ENCODE peak calls at places on chromosomes 2 and 18, in eight cellular contexts. One of them, this sample, is unnamed.

GRCh38 chr2:66569321-66569851 is 134.5 kb downstream of the MEIS1 start:
- DNase-seq in CD4-positive, alpha-beta T cell: no peak
- DNase-seq in Calu3: no peak
- DNase-seq in dorsolateral prefrontal cortex: no peak
- DNase-seq in mammary epithelial cell: no peak
- DNase-seq in endothelial cell of umbilical vein: peak
- DNase-seq in foreskin fibroblast: no peak
- DNase-seq in spleen: no peak
- DNase-seq in this sample: no peak

GRCh38 chr2:67260348-67261277 is 136.5 kb upstream of the ETAA1 start:
- DNase-seq in CD4-positive, alpha-beta T cell: no peak
- DNase-seq in Calu3: no peak
- DNase-seq in dorsolateral prefrontal cortex: no peak
- DNase-seq in mammary epithelial cell: peak
- DNase-seq in endothelial cell of umbilical vein: peak
- DNase-seq in foreskin fibroblast: peak
- DNase-seq in spleen: no peak
- DNase-seq in this sample: peak

GRCh38 chr2:100923461-100924020 is 78.5 kb upstream of the RPL31 start:
- DNase-seq in CD4-positive, alpha-beta T cell: no peak
- DNase-seq in Calu3: no peak
- DNase-seq in dorsolateral prefrontal cortex: no peak
- DNase-seq in mammary epithelial cell: no peak
- DNase-seq in endothelial cell of umbilical vein: no peak
- DNase-seq in foreskin fibroblast: no peak
- DNase-seq in spleen: no peak
- DNase-seq in this sample: no peak

GRCh38 chr2:114515901-114516300 is 73.5 kb downstream of the DPP10 start:
- DNase-seq in CD4-positive, alpha-beta T cell: no peak
- DNase-seq in Calu3: no peak
- DNase-seq in dorsolateral prefrontal cortex: no peak
- DNase-seq in mammary epithelial cell: no peak
- DNase-seq in endothelial cell of umbilical vein: no peak
- DNase-seq in foreskin fibroblast: no peak
- DNase-seq in spleen: no peak
- DNase-seq in this sample: no peak

GRCh38 chr18:63785031-63785430 is 9.8 kb downstream of the SERPINB7 start:
- DNase-seq in CD4-positive, alpha-beta T cell: no peak
- DNase-seq in Calu3: no peak
- DNase-seq in dorsolateral prefrontal cortex: no peak
- DNase-seq in mammary epithelial cell: no peak
- DNase-seq in endothelial cell of umbilical vein: no peak
- DNase-seq in foreskin fibroblast: no peak
- DNase-seq in spleen: no peak
- DNase-seq in this sample: no peak

GRCh38 chr2:2332381-2332780 is 1.3 kb upstream of the MYT1L start:
- DNase-seq in CD4-positive, alpha-beta T cell: no peak
- DNase-seq in Calu3: no peak
- DNase-seq in dorsolateral prefrontal cortex: no peak
- DNase-seq in mammary epithelial cell: no peak
- DNase-seq in endothelial cell of umbilical vein: no peak
- DNase-seq in foreskin fibroblast: no peak
- DNase-seq in spleen: no peak
- DNase-seq in this sample: no peak

GRCh38 chr2:191202881-191203397 is 42.3 kb upstream of the MYO1B start:
- DNase-seq in CD4-positive, alpha-beta T cell: no peak
- DNase-seq in Calu3: no peak
- DNase-seq in dorsolateral prefrontal cortex: no peak
- DNase-seq in mammary epithelial cell: peak
- DNase-seq in endothelial cell of umbilical vein: no peak
- DNase-seq in foreskin fibroblast: peak
- DNase-seq in spleen: no peak
- DNase-seq in this sample: no peak

GRCh38 chr2:143802242-143802641 is 673.0 kb downstream of the ARHGAP15 start:
- DNase-seq in CD4-positive, alpha-beta T cell: no peak
- DNase-seq in Calu3: peak
- DNase-seq in dorsolateral prefrontal cortex: no peak
- DNase-seq in mammary epithelial cell: peak
- DNase-seq in endothelial cell of umbilical vein: no peak
- DNase-seq in foreskin fibroblast: no peak
- DNase-seq in spleen: no peak
- DNase-seq in this sample: no peak

GRCh38 chr18:68418881-68419280 is 296.0 kb downstream of the TMX3 start:
- DNase-seq in CD4-positive, alpha-beta T cell: no peak
- DNase-seq in Calu3: no peak
- DNase-seq in dorsolateral prefrontal cortex: no peak
- DNase-seq in mammary epithelial cell: peak
- DNase-seq in endothelial cell of umbilical vein: no peak
- DNase-seq in foreskin fibroblast: peak
- DNase-seq in spleen: no peak
- DNase-seq in this sample: no peak

GRCh38 chr2:189783927-189784867 is at the start of the genes ORMDL1 and PMS1:
- DNase-seq in CD4-positive, alpha-beta T cell: peak
- DNase-seq in Calu3: peak
- DNase-seq in dorsolateral prefrontal cortex: peak
- DNase-seq in mammary epithelial cell: peak
- DNase-seq in endothelial cell of umbilical vein: peak
- DNase-seq in foreskin fibroblast: peak
- DNase-seq in spleen: peak
- DNase-seq in this sample: peak

GRCh38 chr2:31258351-31258750 is 24.4 kb downstream of the EHD3 start:
- DNase-seq in CD4-positive, alpha-beta T cell: no peak
- DNase-seq in Calu3: no peak
- DNase-seq in dorsolateral prefrontal cortex: no peak
- DNase-seq in mammary epithelial cell: no peak
- DNase-seq in endothelial cell of umbilical vein: no peak
- DNase-seq in foreskin fibroblast: no peak
- DNase-seq in spleen: no peak
- DNase-seq in this sample: no peak

GRCh38 chr2:237699870-237700582 is 72.6 kb downstream of the LRRFIP1 start:
- DNase-seq in CD4-positive, alpha-beta T cell: no peak
- DNase-seq in Calu3: no peak
- DNase-seq in dorsolateral prefrontal cortex: no peak
- DNase-seq in mammary epithelial cell: no peak
- DNase-seq in endothelial cell of umbilical vein: no peak
- DNase-seq in foreskin fibroblast: no peak
- DNase-seq in spleen: peak
- DNase-seq in this sample: no peak

GRCh38 chr18:66825347-66825746 is 221.5 kb upstream of the CDH19 start:
- DNase-seq in CD4-positive, alpha-beta T cell: no peak
- DNase-seq in Calu3: no peak
- DNase-seq in dorsolateral prefrontal cortex: no peak
- DNase-seq in mammary epithelial cell: no peak
- DNase-seq in endothelial cell of umbilical vein: peak
- DNase-seq in foreskin fibroblast: no peak
- DNase-seq in spleen: no peak
- DNase-seq in this sample: no peak

GRCh38 chr18:80252136-80252535 is 4.8 kb upstream of the PARD6G start:
- DNase-seq in CD4-positive, alpha-beta T cell: no peak
- DNase-seq in Calu3: no peak
- DNase-seq in dorsolateral prefrontal cortex: no peak
- DNase-seq in mammary epithelial cell: peak
- DNase-seq in endothelial cell of umbilical vein: no peak
- DNase-seq in foreskin fibroblast: peak
- DNase-seq in spleen: no peak
- DNase-seq in this sample: no peak

GRCh38 chr2:206603269-206603668 is 39.0 kb upstream of the FAM237A start:
- DNase-seq in CD4-positive, alpha-beta T cell: no peak
- DNase-seq in Calu3: no peak
- DNase-seq in dorsolateral prefrontal cortex: no peak
- DNase-seq in mammary epithelial cell: no peak
- DNase-seq in endothelial cell of umbilical vein: no peak
- DNase-seq in foreskin fibroblast: no peak
- DNase-seq in spleen: no peak
- DNase-seq in this sample: no peak

DNA sequence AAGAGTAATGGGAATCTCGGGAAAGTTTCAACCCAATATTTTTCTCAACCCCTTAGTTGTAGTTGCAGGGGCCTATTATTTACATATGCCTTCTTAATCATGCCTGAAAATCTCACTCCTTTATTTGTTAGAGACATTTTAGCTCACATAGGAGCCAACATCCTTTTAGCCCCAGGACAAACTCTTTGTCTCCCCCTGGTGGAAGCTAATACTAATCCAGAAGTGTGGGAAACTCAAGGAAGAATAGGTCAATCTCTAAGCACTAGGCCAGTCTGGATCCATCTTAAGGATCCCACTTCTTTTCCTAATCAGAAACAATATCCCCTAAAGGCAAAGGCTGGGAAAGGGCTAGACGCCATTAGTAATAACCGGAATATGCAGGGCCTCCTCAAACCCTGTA is 550.9 kb upstream of the PKDCC start:
- DNase-seq in CD4-positive, alpha-beta T cell: no peak
- DNase-seq in Calu3: no peak
- DNase-seq in dorsolateral prefrontal cortex: no peak
- DNase-seq in mammary epithelial cell: no peak
- DNase-seq in endothelial cell of umbilical vein: no peak
- DNase-seq in foreskin fibroblast: no peak
- DNase-seq in spleen: no peak
- DNase-seq in this sample: no peak
- TF ChIP-seq CTCF in CD4-positive, alpha-beta T cell: no peak
- TF ChIP-seq CTCF in Calu3: peak
- TF ChIP-seq CTCF in dorsolateral prefrontal cortex: no peak
- TF ChIP-seq CTCF in mammary epithelial cell: peak
- TF ChIP-seq CTCF in endothelial cell of umbilical vein: no peak
- TF ChIP-seq CTCF in foreskin fibroblast: no peak
- TF ChIP-seq CTCF in spleen: no peak
- TF ChIP-seq CTCF in this sample: peak

DNA sequence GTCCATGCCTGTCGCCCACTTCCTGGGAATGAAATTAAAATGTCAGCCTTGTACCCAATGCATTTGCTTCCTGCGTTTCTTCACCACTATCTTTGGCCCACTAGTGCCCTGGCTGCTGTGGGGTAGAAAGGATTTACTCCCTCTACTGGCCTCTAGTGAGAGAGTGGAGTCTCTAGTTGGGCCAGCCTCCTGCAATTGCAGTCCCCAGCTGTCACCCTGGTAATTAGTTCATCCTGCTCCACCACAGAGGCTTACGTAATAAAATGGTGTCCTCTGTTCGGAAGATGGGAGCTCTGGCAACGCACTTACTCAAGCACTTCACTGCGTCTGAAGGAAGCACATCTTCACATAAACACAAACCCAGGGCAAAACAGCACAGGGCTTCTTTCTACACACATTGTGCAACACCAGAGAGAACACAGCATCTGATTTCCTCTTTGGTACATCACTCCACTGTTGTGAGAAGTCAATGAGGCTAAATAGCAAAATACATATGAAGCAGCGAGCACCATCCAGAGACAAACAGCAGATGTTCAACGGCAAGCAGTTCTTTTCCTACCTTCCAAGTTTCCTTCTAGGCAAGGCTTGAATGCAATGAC is 274.6 kb downstream of the LRATD1 start:
- DNase-seq in CD4-positive, alpha-beta T cell: no peak
- DNase-seq in Calu3: peak
- DNase-seq in dorsolateral prefrontal cortex: no peak
- DNase-seq in mammary epithelial cell: no peak
- DNase-seq in endothelial cell of umbilical vein: no peak
- DNase-seq in foreskin fibroblast: no peak
- DNase-seq in spleen: no peak
- DNase-seq in this sample: no peak
- TF ChIP-seq CTCF in CD4-positive, alpha-beta T cell: no peak
- TF ChIP-seq CTCF in Calu3: peak
- TF ChIP-seq CTCF in dorsolateral prefrontal cortex: no peak
- TF ChIP-seq CTCF in mammary epithelial cell: peak
- TF ChIP-seq CTCF in endothelial cell of umbilical vein: no peak
- TF ChIP-seq CTCF in foreskin fibroblast: no peak
- TF ChIP-seq CTCF in spleen: no peak
- TF ChIP-seq CTCF in this sample: no peak

DNA sequence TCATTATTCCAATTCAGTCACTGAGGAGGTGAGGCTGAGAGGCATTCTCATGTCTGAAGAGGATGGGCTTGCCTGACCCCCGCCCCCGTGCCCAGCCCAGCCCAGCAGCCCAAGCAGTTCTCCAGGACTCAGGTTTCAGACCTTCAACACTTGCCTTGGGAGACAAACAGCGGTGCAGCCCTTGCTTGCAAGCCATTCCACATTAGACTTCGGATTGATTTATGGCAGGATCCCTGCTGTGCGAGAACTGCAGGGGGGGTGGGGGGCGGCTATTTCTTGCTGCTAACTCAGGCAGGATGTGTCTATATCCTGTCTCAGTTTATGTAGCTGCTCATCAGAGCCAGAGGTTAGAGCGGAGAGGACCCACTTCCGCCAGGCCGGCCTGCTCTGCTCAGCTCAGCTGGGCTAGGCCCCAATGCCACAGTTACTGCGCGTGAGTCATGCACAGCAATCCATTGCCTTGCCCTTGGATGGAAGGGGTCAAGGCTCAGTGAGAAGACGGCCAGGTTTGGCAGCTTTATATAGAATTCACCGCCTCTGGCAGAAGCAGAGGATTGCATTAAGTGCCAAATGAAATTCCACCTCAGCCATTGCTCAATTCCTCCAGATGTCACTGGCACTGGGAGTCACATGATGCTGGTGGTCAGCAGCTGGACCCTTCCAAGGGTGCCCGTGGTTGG is 1.8 kb downstream of the GYPC start:
- DNase-seq in CD4-positive, alpha-beta T cell: peak
- DNase-seq in Calu3: peak
- DNase-seq in dorsolateral prefrontal cortex: no peak
- DNase-seq in mammary epithelial cell: peak
- DNase-seq in endothelial cell of umbilical vein: peak
- DNase-seq in foreskin fibroblast: peak
- DNase-seq in spleen: peak
- DNase-seq in this sample: peak
- TF ChIP-seq CTCF in CD4-positive, alpha-beta T cell: no peak
- TF ChIP-seq CTCF in Calu3: no peak
- TF ChIP-seq CTCF in dorsolateral prefrontal cortex: no peak
- TF ChIP-seq CTCF in mammary epithelial cell: no peak
- TF ChIP-seq CTCF in endothelial cell of umbilical vein: no peak
- TF ChIP-seq CTCF in foreskin fibroblast: no peak
- TF ChIP-seq CTCF in spleen: no peak
- TF ChIP-seq CTCF in this sample: peak

GRCh38 chr2:52810460-52810859 is 957.1 kb upstream of the CHAC2 start:
- DNase-seq in CD4-positive, alpha-beta T cell: no peak
- DNase-seq in Calu3: peak
- DNase-seq in dorsolateral prefrontal cortex: no peak
- DNase-seq in mammary epithelial cell: peak
- DNase-seq in endothelial cell of umbilical vein: peak
- DNase-seq in foreskin fibroblast: no peak
- DNase-seq in spleen: no peak
- DNase-seq in this sample: no peak
- TF ChIP-seq CTCF in CD4-positive, alpha-beta T cell: no peak
- TF ChIP-seq CTCF in Calu3: peak
- TF ChIP-seq CTCF in dorsolateral prefrontal cortex: no peak
- TF ChIP-seq CTCF in mammary epithelial cell: peak
- TF ChIP-seq CTCF in endothelial cell of umbilical vein: no peak
- TF ChIP-seq CTCF in foreskin fibroblast: no peak
- TF ChIP-seq CTCF in spleen: no peak
- TF ChIP-seq CTCF in this sample: peak

DNA sequence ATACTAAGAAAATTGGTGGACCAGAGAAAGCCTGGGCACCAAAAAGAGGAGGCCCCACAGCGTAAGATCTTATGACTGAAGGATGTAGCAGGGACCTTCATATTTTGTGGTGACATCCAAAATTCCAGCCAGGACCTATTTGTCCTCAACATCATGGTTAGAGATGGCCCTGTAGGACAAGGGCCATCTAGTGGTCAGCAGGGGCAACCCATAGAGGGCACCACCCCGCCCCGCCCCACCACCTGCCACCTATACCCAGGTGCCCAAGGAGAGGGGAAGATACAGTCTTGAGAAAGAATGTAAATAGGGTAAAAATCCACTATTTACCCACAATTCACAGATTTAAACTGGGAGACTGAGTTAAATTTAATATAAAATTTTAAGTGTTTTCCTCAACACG is 59.6 kb upstream of the TMEM163 start:
- DNase-seq in CD4-positive, alpha-beta T cell: no peak
- DNase-seq in Calu3: no peak
- DNase-seq in dorsolateral prefrontal cortex: no peak
- DNase-seq in mammary epithelial cell: no peak
- DNase-seq in endothelial cell of umbilical vein: no peak
- DNase-seq in foreskin fibroblast: no peak
- DNase-seq in spleen: no peak
- DNase-seq in this sample: no peak
- TF ChIP-seq CTCF in CD4-positive, alpha-beta T cell: no peak
- TF ChIP-seq CTCF in Calu3: peak
- TF ChIP-seq CTCF in dorsolateral prefrontal cortex: no peak
- TF ChIP-seq CTCF in mammary epithelial cell: peak
- TF ChIP-seq CTCF in endothelial cell of umbilical vein: peak
- TF ChIP-seq CTCF in foreskin fibroblast: no peak
- TF ChIP-seq CTCF in spleen: no peak
- TF ChIP-seq CTCF in this sample: peak